ENCODE peak calls at places on chromosomes 16 and 17, in nine cellular contexts. One of them, this sample, is unnamed. For H3K4me1, the result is how much of the 10 kb centered on the place peaks cover.

GRCh38 chr17:78806451-78806850 is 24.4 kb upstream of the CYTH1 start:
- DNase-seq in GM12878: no peak
- DNase-seq in fibroblast of lung: no peak
- DNase-seq in neuronal stem cell: no peak
- DNase-seq in adipocyte: no peak
- DNase-seq in mesendoderm: peak
- DNase-seq in GM23248: no peak
- DNase-seq in neural progenitor cell: no peak
- DNase-seq in trophoblast cell: peak
- DNase-seq in this sample: no peak

GRCh38 chr17:77897741-77898301 is 60.7 kb upstream of the TNRC6C start:
- DNase-seq in GM12878: no peak
- DNase-seq in fibroblast of lung: no peak
- DNase-seq in neuronal stem cell: no peak
- DNase-seq in adipocyte: no peak
- DNase-seq in mesendoderm: no peak
- DNase-seq in GM23248: no peak
- DNase-seq in neural progenitor cell: peak
- DNase-seq in trophoblast cell: no peak
- DNase-seq in this sample: no peak

GRCh38 chr17:74566132-74566753 is 1.1 kb downstream of the CD300H start:
- DNase-seq in GM12878: no peak
- DNase-seq in fibroblast of lung: peak
- DNase-seq in neuronal stem cell: peak
- DNase-seq in adipocyte: peak
- DNase-seq in mesendoderm: peak
- DNase-seq in GM23248: peak
- DNase-seq in neural progenitor cell: peak
- DNase-seq in trophoblast cell: peak
- DNase-seq in this sample: peak

GRCh38 chr17:28466001-28466400 is 7.4 kb upstream of the SLC13A2 start:
- DNase-seq in GM12878: no peak
- DNase-seq in fibroblast of lung: no peak
- DNase-seq in neuronal stem cell: no peak
- DNase-seq in adipocyte: no peak
- DNase-seq in mesendoderm: no peak
- DNase-seq in GM23248: no peak
- DNase-seq in neural progenitor cell: no peak
- DNase-seq in trophoblast cell: no peak
- DNase-seq in this sample: no peak

GRCh38 chr17:83073389-83074063 is 5.9 kb upstream of the METRNL start:
- DNase-seq in GM12878: no peak
- DNase-seq in fibroblast of lung: no peak
- DNase-seq in neuronal stem cell: no peak
- DNase-seq in adipocyte: no peak
- DNase-seq in mesendoderm: no peak
- DNase-seq in GM23248: peak
- DNase-seq in neural progenitor cell: no peak
- DNase-seq in trophoblast cell: peak
- DNase-seq in this sample: no peak

GRCh38 chr16:86783626-86784266 is 205.4 kb downstream of the FOXL1 start:
- DNase-seq in GM12878: no peak
- DNase-seq in fibroblast of lung: no peak
- DNase-seq in neuronal stem cell: no peak
- DNase-seq in adipocyte: peak
- DNase-seq in mesendoderm: no peak
- DNase-seq in GM23248: peak
- DNase-seq in neural progenitor cell: no peak
- DNase-seq in trophoblast cell: no peak
- DNase-seq in this sample: no peak

GRCh38 chr16:64364894-64365293 is 757.0 kb downstream of the CDH11 start:
- DNase-seq in GM12878: no peak
- DNase-seq in fibroblast of lung: peak
- DNase-seq in neuronal stem cell: no peak
- DNase-seq in adipocyte: no peak
- DNase-seq in mesendoderm: no peak
- DNase-seq in GM23248: peak
- DNase-seq in neural progenitor cell: no peak
- DNase-seq in trophoblast cell: no peak
- DNase-seq in this sample: no peak

GRCh38 chr16:67055712-67056487 is 27.0 kb downstream of the CBFB start:
- DNase-seq in GM12878: no peak
- DNase-seq in fibroblast of lung: peak
- DNase-seq in neuronal stem cell: no peak
- DNase-seq in adipocyte: peak
- DNase-seq in mesendoderm: no peak
- DNase-seq in GM23248: peak
- DNase-seq in neural progenitor cell: no peak
- DNase-seq in trophoblast cell: peak
- DNase-seq in this sample: no peak

GRCh38 chr17:71176315-71176714 is 944.5 kb upstream of the SOX9 start:
- DNase-seq in GM12878: no peak
- DNase-seq in fibroblast of lung: no peak
- DNase-seq in neuronal stem cell: no peak
- DNase-seq in adipocyte: no peak
- DNase-seq in mesendoderm: peak
- DNase-seq in GM23248: no peak
- DNase-seq in neural progenitor cell: no peak
- DNase-seq in trophoblast cell: no peak
- DNase-seq in this sample: no peak

GRCh38 chr16:11256657-11257130 is 690 bp upstream of the SOCS1 start:
- DNase-seq in GM12878: no peak
- DNase-seq in fibroblast of lung: peak
- DNase-seq in neuronal stem cell: peak
- DNase-seq in adipocyte: peak
- DNase-seq in mesendoderm: peak
- DNase-seq in GM23248: peak
- DNase-seq in neural progenitor cell: peak
- DNase-seq in trophoblast cell: peak
- DNase-seq in this sample: peak

GRCh38 chr17:75646626-75646968 is 13.4 kb downstream of the SMIM5 start:
- DNase-seq in GM12878: no peak
- DNase-seq in fibroblast of lung: no peak
- DNase-seq in neuronal stem cell: no peak
- DNase-seq in adipocyte: no peak
- DNase-seq in mesendoderm: no peak
- DNase-seq in GM23248: no peak
- DNase-seq in neural progenitor cell: no peak
- DNase-seq in trophoblast cell: no peak
- DNase-seq in this sample: no peak

GRCh38 chr17:75645889-75646625 is 12.8 kb downstream of the SMIM5 start:
- DNase-seq in GM12878: peak
- DNase-seq in fibroblast of lung: no peak
- DNase-seq in neuronal stem cell: no peak
- DNase-seq in adipocyte: no peak
- DNase-seq in mesendoderm: peak
- DNase-seq in GM23248: no peak
- DNase-seq in neural progenitor cell: no peak
- DNase-seq in trophoblast cell: peak
- DNase-seq in this sample: peak

GRCh38 chr17:75647061-75647460 is 13.8 kb downstream of the SMIM5 start:
- DNase-seq in GM12878: no peak
- DNase-seq in fibroblast of lung: no peak
- DNase-seq in neuronal stem cell: no peak
- DNase-seq in adipocyte: no peak
- DNase-seq in mesendoderm: no peak
- DNase-seq in GM23248: no peak
- DNase-seq in neural progenitor cell: no peak
- DNase-seq in trophoblast cell: peak
- DNase-seq in this sample: peak

GRCh38 chr17:75643033-75644017 is 10.1 kb downstream of the SMIM5 start:
- DNase-seq in GM12878: no peak
- DNase-seq in fibroblast of lung: no peak
- DNase-seq in neuronal stem cell: no peak
- DNase-seq in adipocyte: no peak
- DNase-seq in mesendoderm: peak
- DNase-seq in GM23248: no peak
- DNase-seq in neural progenitor cell: no peak
- DNase-seq in trophoblast cell: peak
- DNase-seq in this sample: peak

GRCh38 chr17:75645501-75645888 is 12.3 kb downstream of the SMIM5 start:
- DNase-seq in GM12878: no peak
- DNase-seq in fibroblast of lung: no peak
- DNase-seq in neuronal stem cell: no peak
- DNase-seq in adipocyte: no peak
- DNase-seq in mesendoderm: peak
- DNase-seq in GM23248: no peak
- DNase-seq in neural progenitor cell: no peak
- DNase-seq in trophoblast cell: peak
- DNase-seq in this sample: peak
- H3K4me3 ChIP-seq in GM12878: no peak
- H3K4me3 ChIP-seq in fibroblast of lung: no peak
- H3K4me3 ChIP-seq in neuronal stem cell: no peak
- H3K4me3 ChIP-seq in adipocyte: no peak
- H3K4me3 ChIP-seq in mesendoderm: no peak
- H3K4me3 ChIP-seq in GM23248: no peak
- H3K4me3 ChIP-seq in neural progenitor cell: no peak
- H3K4me3 ChIP-seq in trophoblast cell: no peak
- H3K4me3 ChIP-seq in this sample: no peak

DNA sequence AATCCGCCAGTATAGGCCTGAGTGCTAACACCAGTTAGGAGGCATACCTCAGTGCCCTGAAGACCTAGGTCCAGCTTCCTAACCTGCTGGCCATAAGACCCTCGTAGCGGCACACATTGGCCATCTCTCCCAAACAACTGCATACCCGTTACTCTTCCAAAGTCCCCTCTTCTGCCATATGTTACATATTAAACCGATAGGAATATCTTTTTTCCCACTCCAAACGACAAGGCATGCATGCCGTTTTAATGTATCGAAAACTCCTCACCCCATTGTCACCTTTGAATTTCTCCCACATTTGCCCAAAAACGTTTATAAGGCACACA is 721 bp upstream of the AXIN2 start:
- DNase-seq in GM12878: no peak
- DNase-seq in fibroblast of lung: no peak
- DNase-seq in neuronal stem cell: no peak
- DNase-seq in adipocyte: no peak
- DNase-seq in mesendoderm: no peak
- DNase-seq in GM23248: no peak
- DNase-seq in neural progenitor cell: no peak
- DNase-seq in trophoblast cell: no peak
- DNase-seq in this sample: no peak
- H3K9ac ChIP-seq in GM12878: no peak
- H3K9ac ChIP-seq in fibroblast of lung: no peak
- H3K9ac ChIP-seq in neuronal stem cell: peak
- H3K9ac ChIP-seq in adipocyte: peak
- H3K9ac ChIP-seq in mesendoderm: peak
- H3K9ac ChIP-seq in GM23248: no peak
- H3K9ac ChIP-seq in neural progenitor cell: no peak
- H3K9ac ChIP-seq in trophoblast cell: no peak
- H3K9ac ChIP-seq in this sample: no peak

GRCh38 chr17:1193300-1193699 is 13.5 kb upstream of the ABR start:
- DNase-seq in GM12878: no peak
- DNase-seq in fibroblast of lung: no peak
- DNase-seq in neuronal stem cell: no peak
- DNase-seq in adipocyte: no peak
- DNase-seq in mesendoderm: no peak
- DNase-seq in GM23248: no peak
- DNase-seq in neural progenitor cell: no peak
- DNase-seq in trophoblast cell: no peak
- DNase-seq in this sample: no peak

GRCh38 chr17:1197781-1198490 is 18.2 kb upstream of the ABR start:
- DNase-seq in GM12878: peak
- DNase-seq in fibroblast of lung: peak
- DNase-seq in neuronal stem cell: no peak
- DNase-seq in adipocyte: peak
- DNase-seq in mesendoderm: no peak
- DNase-seq in GM23248: peak
- DNase-seq in neural progenitor cell: no peak
- DNase-seq in trophoblast cell: peak
- DNase-seq in this sample: no peak

GRCh38 chr17:1197379-1197778 is 17.6 kb upstream of the ABR start:
- DNase-seq in GM12878: no peak
- DNase-seq in fibroblast of lung: peak
- DNase-seq in neuronal stem cell: no peak
- DNase-seq in adipocyte: peak
- DNase-seq in mesendoderm: no peak
- DNase-seq in GM23248: peak
- DNase-seq in neural progenitor cell: no peak
- DNase-seq in trophoblast cell: peak
- DNase-seq in this sample: no peak

GRCh38 chr17:1200440-1200839 is 20.7 kb upstream of the ABR start:
- DNase-seq in GM12878: no peak
- DNase-seq in fibroblast of lung: no peak
- DNase-seq in neuronal stem cell: no peak
- DNase-seq in adipocyte: no peak
- DNase-seq in mesendoderm: no peak
- DNase-seq in GM23248: no peak
- DNase-seq in neural progenitor cell: no peak
- DNase-seq in trophoblast cell: no peak
- DNase-seq in this sample: no peak

GRCh38 chr17:1196946-1197345 is 17.2 kb upstream of the ABR start:
- DNase-seq in GM12878: no peak
- DNase-seq in fibroblast of lung: no peak
- DNase-seq in neuronal stem cell: no peak
- DNase-seq in adipocyte: no peak
- DNase-seq in mesendoderm: no peak
- DNase-seq in GM23248: no peak
- DNase-seq in neural progenitor cell: no peak
- DNase-seq in trophoblast cell: no peak
- DNase-seq in this sample: no peak
- H3K4me1 ChIP-seq in GM12878: under half
- H3K4me1 ChIP-seq in fibroblast of lung: under half
- H3K4me1 ChIP-seq in neuronal stem cell: under half
- H3K4me1 ChIP-seq in adipocyte: under half
- H3K4me1 ChIP-seq in mesendoderm: under half
- H3K4me1 ChIP-seq in GM23248: under half
- H3K4me1 ChIP-seq in neural progenitor cell: under half
- H3K4me1 ChIP-seq in trophoblast cell: under half
- H3K4me1 ChIP-seq in this sample: under half

GRCh38 chr17:728911-729310 is 3.5 kb upstream of the TLCD3A start:
- DNase-seq in GM12878: no peak
- DNase-seq in fibroblast of lung: no peak
- DNase-seq in neuronal stem cell: no peak
- DNase-seq in adipocyte: no peak
- DNase-seq in mesendoderm: no peak
- DNase-seq in GM23248: no peak
- DNase-seq in neural progenitor cell: no peak
- DNase-seq in trophoblast cell: peak
- DNase-seq in this sample: no peak

GRCh38 chr17:737561-738113 is 5.2 kb downstream of the TLCD3A start:
- DNase-seq in GM12878: no peak
- DNase-seq in fibroblast of lung: no peak
- DNase-seq in neuronal stem cell: no peak
- DNase-seq in adipocyte: no peak
- DNase-seq in mesendoderm: no peak
- DNase-seq in GM23248: no peak
- DNase-seq in neural progenitor cell: no peak
- DNase-seq in trophoblast cell: no peak
- DNase-seq in this sample: no peak

GRCh38 chr17:732788-733720 is 658 bp downstream of the TLCD3A start:
- DNase-seq in GM12878: no peak
- DNase-seq in fibroblast of lung: peak
- DNase-seq in neuronal stem cell: no peak
- DNase-seq in adipocyte: peak
- DNase-seq in mesendoderm: peak
- DNase-seq in GM23248: peak
- DNase-seq in neural progenitor cell: peak
- DNase-seq in trophoblast cell: peak
- DNase-seq in this sample: peak

GRCh38 chr17:731943-732787 is at the start of gene TLCD3A:
- DNase-seq in GM12878: no peak
- DNase-seq in fibroblast of lung: peak
- DNase-seq in neuronal stem cell: no peak
- DNase-seq in adipocyte: peak
- DNase-seq in mesendoderm: peak
- DNase-seq in GM23248: peak
- DNase-seq in neural progenitor cell: peak
- DNase-seq in trophoblast cell: peak
- DNase-seq in this sample: peak

GRCh38 chr17:733743-734142 is 1.3 kb downstream of the TLCD3A start:
- DNase-seq in GM12878: no peak
- DNase-seq in fibroblast of lung: no peak
- DNase-seq in neuronal stem cell: no peak
- DNase-seq in adipocyte: no peak
- DNase-seq in mesendoderm: no peak
- DNase-seq in GM23248: no peak
- DNase-seq in neural progenitor cell: no peak
- DNase-seq in trophoblast cell: no peak
- DNase-seq in this sample: no peak
- H3K4me3 ChIP-seq in GM12878: peak
- H3K4me3 ChIP-seq in fibroblast of lung: peak
- H3K4me3 ChIP-seq in neuronal stem cell: peak
- H3K4me3 ChIP-seq in adipocyte: peak
- H3K4me3 ChIP-seq in mesendoderm: no peak
- H3K4me3 ChIP-seq in GM23248: peak
- H3K4me3 ChIP-seq in neural progenitor cell: peak
- H3K4me3 ChIP-seq in trophoblast cell: no peak
- H3K4me3 ChIP-seq in this sample: peak

This sample was measured in endodermal cell.